ENCODE peak calls at places on chromosomes 6 and 20, in five cellular contexts. A, O, X, T and W are unnamed samples.

GRCh38 chr6:14113951-14114350 is 3.6 kb upstream of the CD83 start:
- DNase-seq in A (no peak), O (no peak), X (no peak), T (no peak), W (no peak)

GRCh38 chr20:40233401-40233800 is 455.6 kb downstream of the MAFB start:
- DNase-seq in A (no peak), O (no peak), X (no peak), T (no peak), W (no peak)

GRCh38 chr20:49696594-49696993 is 17.1 kb downstream of the B4GALT5 start:
- DNase-seq in A (no peak), O (no peak), X (no peak), T (no peak), W (no peak)

GRCh38 chr20:63973160-63973479 is 3.4 kb upstream of the ZNF512B start:
- DNase-seq in A (no peak), O (no peak), X (no peak), T (no peak), W (no peak)

GRCh38 chr6:169556758-169557505 is 144.9 kb downstream of the WDR27 start:
- DNase-seq in A (peak; percentile 61), O (no peak), X (no peak), T (no peak), W (no peak)

GRCh38 chr6:52834481-52834880 is 6.1 kb downstream of the GSTA5 start:
- DNase-seq in A (no peak), O (no peak), X (no peak), T (no peak), W (no peak)

GRCh38 chr6:34284563-34285545 is 36.0 kb upstream of the SMIM29 start:
- DNase-seq in A (no peak), O (no peak), X (no peak), T (peak; percentile 69), W (no peak)

GRCh38 chr6:2749972-2750600 is 636 bp downstream of the MYLK4 start:
- DNase-seq in A (no peak), O (peak; percentile 46), X (peak; percentile 32), T (peak; percentile 69), W (peak; percentile 55)

GRCh38 chr6:28349892-28350737 is at the start of gene ZKSCAN3:
- DNase-seq in A (peak; percentile 46), O (peak; percentile 84), X (peak; percentile 70), T (peak; percentile 87), W (peak; percentile 79)

GRCh38 chr6:167475947-167476346 is 151.1 kb downstream of the TTLL2 start:
- DNase-seq in A (no peak), O (no peak), X (no peak), T (no peak), W (no peak)

GRCh38 chr6:636488-636887 is 20.4 kb downstream of the HUS1B start:
- DNase-seq in A (peak; percentile 32), O (no peak), X (no peak), T (no peak), W (no peak)
- TF ChIP-seq REST in A (no peak), O (no peak), X (no peak), T (no peak), W (no peak)

GRCh38 chr6:93494057-93494456 is 74.7 kb upstream of the EPHA7 start:
- DNase-seq in A (no peak), O (no peak), X (no peak), T (no peak), W (no peak)

GRCh38 chr6:93496548-93496947 is 77.2 kb upstream of the EPHA7 start:
- DNase-seq in A (no peak), O (no peak), X (no peak), T (no peak), W (no peak)

GRCh38 chr6:93498713-93499112 is 79.4 kb upstream of the EPHA7 start:
- DNase-seq in A (no peak), O (no peak), X (no peak), T (no peak), W (no peak)
- TF ChIP-seq EP300 in A (no peak), O (no peak), X (no peak), T (no peak), W (no peak)

GRCh38 chr6:119671105-119671504 is 321.5 kb upstream of the MAN1A1 start:
- DNase-seq in A (no peak), O (no peak), X (no peak), T (no peak), W (no peak)

GRCh38 chr6:119672725-119673124 is 323.2 kb upstream of the MAN1A1 start:
- DNase-seq in A (no peak), O (no peak), X (no peak), T (no peak), W (no peak)

GRCh38 chr6:119669228-119669627 is 319.7 kb upstream of the MAN1A1 start:
- DNase-seq in A (no peak), O (no peak), X (no peak), T (no peak), W (no peak)
- TF ChIP-seq REST in A (no peak), O (no peak), X (no peak), T (no peak), W (no peak)

GRCh38 chr6:106976270-106976669 is 1.7 kb upstream of the CD24 start:
- DNase-seq in A (no peak), O (no peak), X (no peak), T (no peak), W (no peak)
- TF ChIP-seq EP300 in A (no peak), O (no peak), X (no peak), T (no peak), W (no peak)

DNA sequence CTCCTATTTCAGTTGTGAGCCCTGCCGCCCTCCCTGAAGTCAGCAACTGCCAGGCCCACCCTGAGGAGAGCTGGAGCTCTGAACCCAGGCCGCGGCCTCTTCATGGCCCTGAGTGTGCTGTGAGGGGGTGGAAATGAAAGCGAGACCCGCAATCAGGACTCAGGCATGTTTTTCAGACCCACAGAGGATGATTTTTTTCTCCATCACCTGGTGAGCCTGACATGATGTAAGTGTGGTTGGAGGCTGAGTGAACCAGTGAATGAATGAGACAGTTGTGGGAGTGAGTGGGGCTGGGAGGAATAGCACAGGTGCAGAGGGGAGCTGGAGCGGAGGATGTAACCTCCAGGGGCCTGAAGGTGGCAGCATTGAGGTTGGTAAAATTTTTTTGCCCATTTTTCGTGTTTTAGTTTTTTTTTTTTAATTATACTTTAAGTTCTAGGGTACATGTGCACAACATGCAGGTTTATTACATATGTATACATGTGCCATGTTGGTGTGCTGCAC is 18.3 kb downstream of the RAET1L start:
- DNase-seq in A (no peak), O (no peak), X (no peak), T (peak; percentile 50), W (peak; percentile 61)
- TF ChIP-seq REST in A (no peak), O (no peak), X (no peak), T (no peak), W (no peak)

GRCh38 chr6:83067448-83068413 is at the start of gene DOP1A:
- DNase-seq in A (peak; percentile 85), O (peak; percentile 86), X (peak; percentile 73), T (peak; percentile 90), W (peak; percentile 95)
- TF ChIP-seq EP300 in A (peak; percentile 44), O (no peak), X (no peak), T (peak; percentile 26), W (no peak)

DNA sequence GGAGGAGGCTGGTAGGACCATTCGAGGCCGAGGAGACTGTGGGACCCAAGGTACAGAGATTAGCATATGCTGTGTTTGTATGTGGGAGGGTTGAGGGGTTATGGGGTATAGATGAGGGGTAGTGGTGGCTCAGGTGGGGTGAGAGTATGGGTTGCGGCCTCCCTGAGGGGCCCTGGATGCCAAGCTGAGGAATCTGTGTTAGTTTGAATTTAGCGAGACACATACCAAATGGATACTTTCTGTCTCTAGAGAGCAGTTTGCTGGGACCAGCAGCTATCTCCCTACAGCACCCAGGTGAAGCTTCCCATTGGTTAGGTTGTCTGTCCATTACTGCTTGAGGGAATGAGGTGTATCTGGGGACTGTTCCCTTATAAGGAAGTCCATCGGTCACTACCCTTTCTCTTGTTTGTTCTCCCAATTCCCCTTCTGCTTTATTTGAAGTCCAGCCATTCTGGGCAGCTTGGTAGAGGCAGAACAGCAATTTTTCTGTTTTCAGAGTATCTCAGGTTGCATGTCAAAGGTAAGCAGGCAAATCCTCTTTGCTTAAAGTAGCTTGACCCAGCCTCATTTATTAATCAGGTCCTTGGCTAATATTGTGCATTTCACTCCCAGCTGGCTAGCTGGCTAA is 15.2 kb downstream of the CHMP4B start:
- DNase-seq in A (no peak), O (peak; percentile 88), X (no peak), T (no peak), W (no peak)
- TF ChIP-seq REST in A (no peak), O (no peak), X (no peak), T (no peak), W (no peak)

GRCh38 chr6:134466751-134467525 is 149.0 kb upstream of the SGK1 start:
- DNase-seq in A (no peak), O (peak; percentile 11), X (peak; percentile 18), T (no peak), W (no peak)

GRCh38 chr6:134472046-134472445 is 154.1 kb upstream of the SGK1 start:
- DNase-seq in A (no peak), O (no peak), X (no peak), T (no peak), W (no peak)

GRCh38 chr6:134472661-134473060 is 154.7 kb upstream of the SGK1 start:
- DNase-seq in A (no peak), O (no peak), X (no peak), T (no peak), W (no peak)

GRCh38 chr6:134468633-134469032 is 150.7 kb upstream of the SGK1 start:
- DNase-seq in A (no peak), O (no peak), X (no peak), T (no peak), W (no peak)

GRCh38 chr6:134470090-134470975 is 152.4 kb upstream of the SGK1 start:
- DNase-seq in A (no peak), O (no peak), X (no peak), T (no peak), W (no peak)
- TF ChIP-seq EP300 in A (no peak), O (no peak), X (no peak), T (no peak), W (no peak)